ENCODE peak calls at places on chromosomes 1 and 21, in seven cellular contexts. I is osteoblast; P is upper lobe of right lung; Z is CD8-positive, alpha-beta T cell; W is H9; O is heart left ventricle; A is uterus. G is an unnamed sample. For H3K4me1, the result is how much of the 10 kb centered on the place peaks cover.

GRCh38 chr1:14136881-14137280 is 436.9 kb downstream of the PRDM2 start:
- DNase-seq in I (no peak), P (no peak), Z (no peak), W (no peak), O (no peak), A (no peak), G (no peak)

GRCh38 chr1:210233495-210234253 is 1.1 kb downstream of the SERTAD4 start:
- DNase-seq in I (peak), P (peak), Z (no peak), W (peak), O (peak), A (peak), G (peak)

GRCh38 chr1:224333939-224334701 is 4.1 kb upstream of the NVL start:
- DNase-seq in I (peak), P (no peak), Z (no peak), W (no peak), O (no peak), A (no peak), G (no peak)

GRCh38 chr1:206041640-206042039 is 11.3 kb upstream of the RHEX start:
- DNase-seq in I (no peak), P (no peak), Z (no peak), W (peak), O (no peak), A (no peak), G (no peak)

GRCh38 chr1:24928631-24929090 is 1.4 kb downstream of the RUNX3 start:
- DNase-seq in I (no peak), P (no peak), Z (no peak), W (no peak), O (no peak), A (no peak), G (no peak)

GRCh38 chr1:75135829-75136142 is 1.6 kb downstream of the LHX8 start:
- DNase-seq in I (peak), P (no peak), Z (no peak), W (no peak), O (no peak), A (no peak), G (no peak)

GRCh38 chr1:173669491-173669941 is at the start of gene ANKRD45:
- DNase-seq in I (peak), P (peak), Z (no peak), W (peak), O (peak), A (peak), G (no peak)

GRCh38 chr1:84702143-84702542 is 11.9 kb upstream of the SSX2IP start:
- DNase-seq in I (no peak), P (no peak), Z (no peak), W (no peak), O (no peak), A (no peak), G (no peak)

GRCh38 chr1:170063109-170063826 is 11.2 kb downstream of the KIFAP3 start:
- DNase-seq in I (no peak), P (no peak), Z (no peak), W (no peak), O (no peak), A (no peak), G (no peak)

GRCh38 chr1:226880372-226881287 is 10.2 kb downstream of the PSEN2 start:
- DNase-seq in I (no peak), P (no peak), Z (no peak), W (no peak), O (no peak), A (no peak), G (peak)

GRCh38 chr1:226882631-226883409 is 12.4 kb downstream of the PSEN2 start:
- DNase-seq in I (peak), P (no peak), Z (no peak), W (no peak), O (no peak), A (no peak), G (peak)

GRCh38 chr1:226883630-226884029 is 13.2 kb downstream of the PSEN2 start:
- DNase-seq in I (no peak), P (no peak), Z (no peak), W (no peak), O (no peak), A (no peak), G (peak)

GRCh38 chr1:226882187-226882586 is 11.8 kb downstream of the PSEN2 start:
- DNase-seq in I (no peak), P (no peak), Z (no peak), W (no peak), O (no peak), A (no peak), G (no peak)

DNA sequence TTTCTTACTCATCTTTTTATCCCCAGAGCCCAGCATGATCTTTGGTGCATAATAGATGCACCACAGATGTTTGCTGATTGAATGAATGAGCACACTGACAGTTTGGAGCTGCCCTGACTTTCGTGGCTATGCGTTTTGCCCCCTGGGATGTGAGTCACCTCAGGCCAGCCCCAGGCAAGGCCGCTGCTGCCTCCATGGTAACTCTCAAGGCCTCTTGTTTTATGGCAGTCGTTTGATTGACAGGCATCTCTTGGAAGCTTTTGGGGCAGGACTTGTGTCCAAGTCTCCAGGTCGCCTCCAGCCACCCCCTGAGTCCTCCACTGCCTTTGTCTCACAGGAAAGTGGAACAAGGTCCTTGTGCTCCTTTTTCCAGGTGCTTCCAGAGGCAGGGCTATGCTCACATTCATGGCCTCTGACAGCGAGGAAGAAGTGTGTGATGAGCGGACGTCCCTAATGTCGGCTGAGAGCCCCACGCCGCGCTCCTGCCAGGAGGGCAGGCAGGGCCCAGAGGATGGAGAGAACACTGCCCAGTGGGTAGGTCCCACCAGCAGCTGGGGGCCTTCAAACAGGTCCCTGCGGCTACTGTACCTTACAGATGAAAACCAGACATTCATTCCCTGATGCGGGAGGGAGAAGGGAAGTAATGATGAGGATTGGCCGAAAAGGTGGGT is 11.2 kb downstream of the PSEN2 start:
- DNase-seq in I (no peak), P (no peak), Z (no peak), W (no peak), O (no peak), A (no peak), G (peak)
- H3K27ac ChIP-seq in I (no peak), P (peak), Z (no peak), W (no peak), O (no peak), A (peak), G (no peak)

GRCh38 chr1:179883040-179883501 is 986 bp downstream of the TOR1AIP1 start:
- DNase-seq in I (peak), P (no peak), Z (peak), W (no peak), O (no peak), A (no peak), G (no peak)
- TF ChIP-seq CTCF in I (no peak), P (no peak), Z (peak), W (no peak), O (no peak), A (no peak), G (no peak)

GRCh38 chr1:89125571-89126233 is at the start of gene GBP2:
- DNase-seq in I (peak), P (no peak), Z (no peak), W (no peak), O (no peak), A (peak), G (peak)
- H3K4me1 ChIP-seq in I (under half), P (under half), Z (under half), W (under half), O (under half), A (under half), G (half or more)

GRCh38 chr1:244305776-244306341 is 145.8 kb downstream of the ADSS2 start:
- DNase-seq in I (no peak), P (no peak), Z (no peak), W (no peak), O (no peak), A (no peak), G (no peak)

GRCh38 chr1:244306544-244306943 is 145.2 kb downstream of the ADSS2 start:
- DNase-seq in I (no peak), P (no peak), Z (no peak), W (no peak), O (no peak), A (no peak), G (no peak)

GRCh38 chr1:244302889-244303609 is 148.7 kb downstream of the ADSS2 start:
- DNase-seq in I (no peak), P (peak), Z (no peak), W (no peak), O (no peak), A (no peak), G (no peak)

GRCh38 chr1:244303610-244303969 is 148.1 kb downstream of the ADSS2 start:
- DNase-seq in I (no peak), P (no peak), Z (no peak), W (no peak), O (no peak), A (no peak), G (no peak)

DNA sequence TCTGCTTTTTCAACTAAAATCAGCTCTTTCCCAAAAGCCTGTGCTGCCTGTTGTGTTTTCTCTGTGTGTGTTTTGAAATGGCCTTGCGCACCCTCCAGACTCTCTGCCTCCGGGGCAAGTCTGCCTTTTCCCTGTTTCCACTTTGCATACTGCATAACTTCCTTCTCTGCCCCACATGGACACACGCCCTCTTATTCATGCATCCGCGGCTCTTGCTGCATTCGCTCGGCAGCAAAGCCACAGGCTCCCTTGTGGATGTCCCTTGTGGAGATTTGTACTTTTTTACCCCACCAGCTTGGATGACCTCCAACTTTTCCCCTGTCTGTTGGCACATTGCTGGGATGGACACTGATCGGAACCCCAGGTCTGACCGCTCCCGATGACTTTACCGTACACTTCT is 147.6 kb downstream of the ADSS2 start:
- DNase-seq in I (no peak), P (no peak), Z (no peak), W (no peak), O (no peak), A (no peak), G (no peak)
- H3K27ac ChIP-seq in I (no peak), P (no peak), Z (no peak), W (no peak), O (no peak), A (no peak), G (no peak)

GRCh38 chr21:44199448-44199847 is 41.3 kb downstream of the ICOSLG start:
- DNase-seq in I (no peak), P (no peak), Z (no peak), W (peak), O (no peak), A (no peak), G (no peak)
- TF ChIP-seq CTCF in I (no peak), P (no peak), Z (no peak), W (no peak), O (no peak), A (no peak), G (no peak)